ENCODE peak calls at places on chromosome 13, in four cellular contexts. S is fibroblast of lung, J is neural progenitor cell, R is spleen. V is an unnamed sample.

GRCh38 chr13:26624572-26624971 is 67.1 kb downstream of the WASF3 start:
- DNase-seq in R (no peak), S (no peak), J (no peak), V (no peak)

GRCh38 chr13:26616126-26616525 is 58.6 kb downstream of the WASF3 start:
- DNase-seq in J (no peak), S (peak; percentile 86), R (no peak), V (no peak)

GRCh38 chr13:83498045-83498444 is 384.2 kb downstream of the SLITRK1 start:
- DNase-seq in S (no peak), J (no peak), R (no peak), V (no peak)

GRCh38 chr13:50574731-50575130 is 268.8 kb downstream of the DLEU7 start:
- DNase-seq in R (no peak), S (peak; percentile 95), J (no peak), V (no peak)

GRCh38 chr13:99277629-99278028 is 19.4 kb upstream of the GPR18 start:
- DNase-seq in S (no peak), R (no peak), J (no peak), V (no peak)

GRCh38 chr13:39847336-39847735 is 191.9 kb downstream of the COG6 start:
- DNase-seq in J (no peak), R (no peak), S (no peak), V (no peak)

GRCh38 chr13:31121327-31122140 is 40.2 kb downstream of the HSPH1 start:
- DNase-seq in S (no peak), R (no peak), J (no peak), V (no peak)

GRCh38 chr13:90336507-90336906 is 1011.0 kb upstream of the MIR17HG start:
- DNase-seq in R (no peak), J (no peak), S (no peak), V (no peak)

GRCh38 chr13:77555246-77555645 is 19.7 kb downstream of the SCEL start:
- DNase-seq in J (no peak), S (no peak), R (no peak), V (no peak)

GRCh38 chr13:23321534-23322241 is 111.8 kb downstream of the SACS start:
- DNase-seq in J (no peak), R (no peak), S (peak; percentile 98), V (peak; percentile 72)

GRCh38 chr13:46751811-46752635 is 44.9 kb downstream of the ESD start:
- DNase-seq in R (peak; percentile 77), S (peak; percentile 72), J (peak; percentile 11), V (no peak)

GRCh38 chr13:59360108-59360507 is 803.6 kb downstream of the DIAPH3 start:
- DNase-seq in R (no peak), J (peak; percentile 49), S (no peak), V (no peak)

GRCh38 chr13:70189981-70190380 is 81.7 kb upstream of the KLHL1 start:
- DNase-seq in R (no peak), S (no peak), J (peak; percentile 28), V (no peak)

GRCh38 chr13:28273919-28274318 is 135.6 kb downstream of the PAN3 start:
- DNase-seq in J (peak; percentile 6), S (no peak), R (no peak), V (no peak)

GRCh38 chr13:24280722-24281121 is 28.7 kb upstream of the C1QTNF9 start:
- DNase-seq in S (no peak), J (no peak), R (no peak), V (no peak)

DNA sequence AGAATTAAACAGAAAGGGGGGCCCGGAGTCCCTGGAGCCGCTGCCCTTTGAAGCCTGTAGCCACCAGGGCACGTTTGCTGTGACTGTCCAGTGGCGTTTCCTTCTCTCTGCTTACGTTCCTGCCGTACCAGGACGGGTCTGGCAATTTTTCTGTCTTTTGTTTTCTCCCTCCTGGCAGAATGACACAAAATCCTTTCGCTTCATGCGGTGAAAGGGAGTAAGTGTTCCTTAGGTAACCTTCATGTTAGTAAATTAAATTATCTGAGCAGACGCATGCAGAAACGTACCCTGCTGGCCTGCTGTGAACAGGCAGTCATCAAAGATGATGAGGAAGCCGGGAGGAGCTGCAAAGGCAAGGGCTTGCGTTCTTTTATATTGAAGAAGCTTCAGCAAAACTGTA is 299.3 kb upstream of the ARGLU1 start:
- DNase-seq in J (peak; percentile 32), S (peak; percentile 2), R (no peak), V (no peak)
- H3K4me3 ChIP-seq in J (no peak overlapping the region), S (no peak overlapping the region), R (no peak overlapping the region), V (peak overlapping the region; percentile 49)

GRCh38 chr13:20331419-20331818 is 99.3 kb upstream of the GJB6 start:
- DNase-seq in R (no peak), S (no peak), J (no peak), V (no peak)
- TF ChIP-seq CTCF in R (no peak), S (no peak), J (no peak), V (no peak)

DNA sequence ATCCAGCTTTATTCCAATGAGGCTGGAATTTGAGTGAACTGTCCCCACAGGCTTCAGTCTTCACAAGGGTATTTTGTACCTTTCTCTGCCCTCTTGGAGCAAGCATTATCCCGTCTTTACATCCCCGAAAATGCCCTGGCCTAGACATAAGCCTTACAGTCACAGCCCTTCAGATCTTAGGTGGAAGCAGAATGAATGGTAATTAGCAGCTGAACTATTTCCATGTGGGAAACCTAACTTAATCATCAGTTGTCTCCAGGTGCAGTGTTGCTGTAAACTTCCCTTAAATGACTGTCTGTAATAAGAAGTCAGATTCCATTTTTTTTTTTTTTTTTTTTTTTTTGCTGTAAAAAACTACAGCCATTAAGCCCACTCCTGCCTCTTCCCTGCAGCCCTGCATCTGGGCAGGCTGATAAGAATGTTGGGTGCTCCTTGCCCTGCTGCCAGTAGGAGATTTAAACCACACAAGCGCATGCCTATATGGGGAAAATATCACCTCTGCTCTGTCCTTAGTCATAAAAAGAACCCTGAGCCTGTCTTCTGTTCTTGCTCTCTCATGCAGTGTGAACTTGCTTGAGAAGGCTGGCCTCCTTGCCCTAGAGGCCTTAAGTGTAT is 426.8 kb upstream of the SLITRK5 start:
- DNase-seq in S (no peak), R (no peak), J (no peak), V (no peak)
- H3K4me3 ChIP-seq in S (no peak overlapping the region), R (no peak overlapping the region), J (no peak overlapping the region), V (no peak overlapping the region)

DNA sequence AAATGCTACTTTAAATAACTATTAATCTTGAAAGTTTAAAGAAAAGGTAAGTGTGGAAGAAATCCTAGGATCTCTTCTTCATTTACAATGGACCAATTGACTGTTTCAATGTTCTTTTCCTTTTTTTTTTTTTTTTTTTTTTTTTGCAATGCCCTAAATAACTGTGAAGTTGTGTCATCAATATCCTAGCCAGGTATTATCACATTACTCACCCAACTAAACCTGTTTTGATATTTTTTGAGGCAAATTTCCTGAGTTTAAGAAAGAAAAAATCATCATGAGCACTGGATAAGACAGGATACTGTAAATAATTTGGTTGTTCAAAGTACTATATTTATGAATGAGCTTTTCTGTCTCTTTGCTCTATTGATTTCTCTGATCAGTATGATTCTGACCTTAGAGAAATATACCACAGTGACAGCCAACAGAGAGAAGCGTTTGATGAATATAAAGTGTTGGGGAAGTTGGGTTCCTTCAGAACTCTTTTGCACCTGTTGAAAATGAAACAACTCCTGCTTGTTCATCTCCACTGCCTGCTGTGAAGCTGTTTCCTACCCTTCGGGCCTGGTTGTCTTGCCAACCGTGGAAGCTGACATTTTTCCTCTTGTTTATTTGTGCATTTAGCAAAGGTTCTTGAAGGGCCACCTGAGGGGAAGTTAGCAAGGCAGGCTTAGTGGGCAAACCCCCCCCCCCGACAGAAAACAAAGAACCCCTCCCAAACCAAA is 1220.5 kb upstream of the SLC10A2 start:
- DNase-seq in J (peak; percentile 46), R (no peak), S (no peak), V (no peak)
- TF ChIP-seq CTCF in J (no peak), R (no peak), S (no peak), V (no peak)

GRCh38 chr13:30114586-30115256 is 192.6 kb downstream of the KATNAL1 start:
- DNase-seq in J (peak; percentile 95), S (peak; percentile 77), R (peak; percentile 98), V (no peak)
- H3K4me3 ChIP-seq in J (peak overlapping the region; percentile 62), S (peak overlapping the region; percentile 67), R (peak overlapping the region; percentile 64), V (peak overlapping the region; percentile 42)

GRCh38 chr13:37806666-37807065 is 62.9 kb downstream of the TRPC4 start:
- DNase-seq in J (no peak), R (no peak), S (no peak), V (no peak)
- TF ChIP-seq CTCF in J (peak; percentile 11), R (no peak), S (no peak), V (peak; percentile 25)

GRCh38 chr13:80083516-80084085 is 257.3 kb downstream of the SPRY2 start:
- DNase-seq in S (peak; percentile 71), R (no peak), J (no peak), V (no peak)
- H3K4me3 ChIP-seq in S (peak overlapping the region; percentile 16), R (no peak overlapping the region), J (no peak overlapping the region), V (no peak overlapping the region)

GRCh38 chr13:60986301-60986700 is 429.3 kb downstream of the PCDH20 start:
- DNase-seq in J (no peak), R (no peak), S (no peak), V (no peak)

GRCh38 chr13:60990032-60990733 is 425.5 kb downstream of the PCDH20 start:
- DNase-seq in J (peak; percentile 3), S (no peak), R (no peak), V (no peak)
- TF ChIP-seq CTCF in J (peak; percentile 24), S (no peak), R (no peak), V (no peak)